ENCODE peak calls at places on chromosomes 5 and 9, in ten cellular contexts. G, D, Q, V, S, I, J, A, K and Z are unnamed samples.

GRCh38 chr9:21392270-21392669 is 7.1 kb upstream of the IFNA2 start:
- DNase-seq in G (no peak), D (no peak), Q (peak), V (no peak), S (no peak), I (no peak), J (no peak), A (no peak), K (no peak), Z (no peak)

GRCh38 chr5:102664946-102665345 is 90.2 kb upstream of the PAM start:
- DNase-seq in G (no peak), D (no peak), Q (no peak), V (no peak), S (peak), I (no peak), J (no peak), A (no peak), K (no peak), Z (no peak)

GRCh38 chr5:128350705-128351104 is 187.3 kb downstream of the FBN2 start:
- DNase-seq in G (no peak), D (no peak), Q (no peak), V (no peak), S (no peak), I (no peak), J (no peak), A (no peak), K (no peak), Z (no peak)

GRCh38 chr9:977361-978116 is 1.1 kb downstream of the DMRT3 start:
- DNase-seq in G (no peak), D (no peak), Q (no peak), V (no peak), S (no peak), I (no peak), J (no peak), A (no peak), K (no peak), Z (no peak)

GRCh38 chr5:13427859-13428557 is 516.5 kb downstream of the DNAH5 start:
- DNase-seq in G (no peak), D (no peak), Q (no peak), V (no peak), S (no peak), I (no peak), J (no peak), A (no peak), K (no peak), Z (no peak)

GRCh38 chr5:60722416-60722815 is 22.4 kb upstream of the DEPDC1B start:
- DNase-seq in G (no peak), D (no peak), Q (no peak), V (no peak), S (peak), I (no peak), J (no peak), A (no peak), K (no peak), Z (no peak)

GRCh38 chr5:41856644-41857491 is 13.4 kb downstream of the OXCT1 start:
- DNase-seq in G (peak), D (peak), Q (peak), V (peak), S (peak), I (no peak), J (no peak), A (no peak), K (peak), Z (peak)

GRCh38 chr9:81312346-81312745 is 377.0 kb downstream of the TLE1 start:
- DNase-seq in G (no peak), D (no peak), Q (no peak), V (no peak), S (no peak), I (no peak), J (no peak), A (no peak), K (no peak), Z (no peak)

GRCh38 chr5:172891716-172892421 is 57.8 kb downstream of the ERGIC1 start:
- DNase-seq in G (no peak), D (no peak), Q (no peak), V (no peak), S (no peak), I (no peak), J (no peak), A (no peak), K (no peak), Z (no peak)

GRCh38 chr9:15642369-15642962 is 89.6 kb downstream of the CCDC171 start:
- DNase-seq in G (peak), D (no peak), Q (peak), V (no peak), S (no peak), I (peak), J (no peak), A (no peak), K (no peak), Z (no peak)

GRCh38 chr9:93593144-93593655 is 16.8 kb downstream of the PHF2 start:
- DNase-seq in G (no peak), D (no peak), Q (no peak), V (no peak), S (no peak), I (no peak), J (no peak), A (no peak), K (no peak), Z (no peak)

GRCh38 chr9:124859803-124860581 is 1.8 kb downstream of the RPL35 start:
- DNase-seq in G (no peak), D (no peak), Q (no peak), V (no peak), S (no peak), I (no peak), J (no peak), A (no peak), K (no peak), Z (no peak)

GRCh38 chr5:131607903-131608540 is 27.0 kb downstream of the RAPGEF6 start:
- DNase-seq in G (no peak), D (no peak), Q (no peak), V (no peak), S (no peak), I (no peak), J (no peak), A (no peak), K (no peak), Z (no peak)

GRCh38 chr5:38434981-38435710 is 121.3 kb downstream of the LIFR start:
- DNase-seq in G (no peak), D (no peak), Q (no peak), V (no peak), S (no peak), I (no peak), J (no peak), A (no peak), K (no peak), Z (no peak)

GRCh38 chr5:54601832-54602231 is 84.3 kb downstream of the SNX18 start:
- DNase-seq in G (no peak), D (no peak), Q (no peak), V (no peak), S (no peak), I (no peak), J (no peak), A (no peak), K (no peak), Z (no peak)

GRCh38 chr9:27468000-27468399 is 56.1 kb upstream of the IFNK start:
- DNase-seq in G (no peak), D (no peak), Q (no peak), V (no peak), S (no peak), I (no peak), J (no peak), A (no peak), K (no peak), Z (no peak)

GRCh38 chr5:113520429-113520828 is 6.9 kb downstream of the YTHDC2 start:
- DNase-seq in G (peak), D (no peak), Q (no peak), V (no peak), S (no peak), I (no peak), J (no peak), A (no peak), K (no peak), Z (no peak)

GRCh38 chr9:76310991-76311390 is 83.2 kb downstream of the RFK start:
- DNase-seq in G (no peak), D (no peak), Q (no peak), V (no peak), S (no peak), I (no peak), J (no peak), A (no peak), K (no peak), Z (no peak)

GRCh38 chr9:88230612-88231011 is 92.3 kb upstream of the SPATA31C2 start:
- DNase-seq in G (no peak), D (no peak), Q (no peak), V (no peak), S (no peak), I (no peak), J (no peak), A (no peak), K (no peak), Z (no peak)

GRCh38 chr9:84711936-84712335 is 42.4 kb downstream of the NTRK2 start:
- DNase-seq in G (no peak), D (no peak), Q (no peak), V (no peak), S (no peak), I (no peak), J (no peak), A (no peak), K (no peak), Z (no peak)

GRCh38 chr9:127955294-127956015 is 17.8 kb upstream of the DPM2 start:
- DNase-seq in G (peak), D (peak), Q (peak), V (peak), S (peak), I (no peak), J (peak), A (peak), K (peak), Z (no peak)

GRCh38 chr5:168404366-168404765 is 81.9 kb upstream of the RARS1 start:
- DNase-seq in G (no peak), D (no peak), Q (no peak), V (no peak), S (no peak), I (peak), J (no peak), A (no peak), K (no peak), Z (no peak)

GRCh38 chr9:135990468-135991429 is 29.6 kb upstream of the UBAC1 start:
- DNase-seq in G (peak), D (peak), Q (peak), V (peak), S (peak), I (peak), J (no peak), A (peak), K (peak), Z (peak)

GRCh38 chr5:6775595-6775994 is 62.4 kb downstream of the TENT4A start:
- DNase-seq in G (no peak), D (no peak), Q (no peak), V (no peak), S (no peak), I (no peak), J (no peak), A (no peak), K (no peak), Z (no peak)

GRCh38 chr9:71767421-71768321 is 642 bp downstream of the CEMIP2 start:
- DNase-seq in G (no peak), D (no peak), Q (no peak), V (no peak), S (no peak), I (no peak), J (peak), A (no peak), K (no peak), Z (peak)

GRCh38 chr5:67209141-67209771 is 12.7 kb upstream of the CD180 start:
- DNase-seq in G (peak), D (peak), Q (peak), V (peak), S (peak), I (peak), J (peak), A (no peak), K (peak), Z (peak)

GRCh38 chr5:79795764-79796398 is 106.2 kb downstream of the CMYA5 start:
- DNase-seq in G (no peak), D (no peak), Q (no peak), V (no peak), S (no peak), I (no peak), J (no peak), A (no peak), K (no peak), Z (no peak)

GRCh38 chr9:79955300-79955699 is 383.5 kb downstream of the TLE4 start:
- DNase-seq in G (no peak), D (no peak), Q (no peak), V (no peak), S (no peak), I (no peak), J (no peak), A (no peak), K (no peak), Z (no peak)

GRCh38 chr5:52010430-52010829 is 627.2 kb downstream of the ISL1 start:
- DNase-seq in G (no peak), D (no peak), Q (no peak), V (no peak), S (no peak), I (no peak), J (no peak), A (no peak), K (no peak), Z (no peak)